ENCODE peak calls at places on chromosome 16, in five cellular contexts. P is effector memory CD4-positive, alpha-beta T cell; F is upper lobe of right lung; K is gastrocnemius medialis; Z is ascending aorta. W is an unnamed sample. For H3K4me1 and H3K27me3, the result is how much of the 10 kb centered on the place peaks cover.

GRCh38 chr16:1237990-1238389 is 2.5 kb upstream of the TPSAB1 start:
- DNase-seq in P (no peak), F (no peak), K (no peak), Z (no peak), W (no peak)

GRCh38 chr16:27242868-27243590 is 25.5 kb downstream of the NSMCE1 start:
- DNase-seq in F (peak), Z (peak), K (no peak), P (no peak), W (no peak)

GRCh38 chr16:73040136-73040535 is 7.8 kb downstream of the ZFHX3 start:
- DNase-seq in Z (no peak), P (no peak), K (peak), F (no peak), W (peak)

GRCh38 chr16:3065069-3065741 is at the start of gene IL32:
- DNase-seq in Z (no peak), P (peak), F (no peak), K (peak), W (no peak)

GRCh38 chr16:9946022-9946720 is 236.1 kb downstream of the GRIN2A start:
- DNase-seq in K (no peak), F (no peak), P (no peak), Z (no peak), W (no peak)

GRCh38 chr16:30697264-30698138 is 1.5 kb upstream of the SRCAP start:
- DNase-seq in P (no peak), Z (no peak), F (no peak), K (no peak), W (no peak)

GRCh38 chr16:69927056-69927757 is 23.9 kb upstream of the CLEC18A start:
- DNase-seq in F (no peak), P (no peak), K (peak), Z (no peak), W (no peak)

GRCh38 chr16:57526498-57526897 is 9.9 kb downstream of the CCDC102A start:
- DNase-seq in F (no peak), Z (no peak), K (no peak), P (no peak), W (no peak)

GRCh38 chr16:89031715-89032659 is 55.0 kb upstream of the CBFA2T3 start:
- DNase-seq in Z (peak), K (peak), P (peak), F (no peak), W (no peak)

GRCh38 chr16:52912565-52913173 is 140.0 kb downstream of the CHD9NB start:
- DNase-seq in F (peak), P (no peak), K (no peak), Z (no peak), W (peak)

GRCh38 chr16:89375021-89375420 is 115.3 kb downstream of the ANKRD11 start:
- DNase-seq in Z (no peak), P (no peak), F (no peak), K (no peak), W (no peak)

GRCh38 chr16:2276501-2277195 is 8.7 kb upstream of the RNPS1 start:
- DNase-seq in P (no peak), K (no peak), Z (no peak), F (no peak), W (no peak)

GRCh38 chr16:78961464-78961863 is 639.1 kb downstream of the MAF start:
- DNase-seq in K (no peak), F (no peak), P (no peak), Z (no peak), W (no peak)

GRCh38 chr16:81900014-81900413 is 111.3 kb downstream of the SDR42E1 start:
- DNase-seq in Z (no peak), P (no peak), K (no peak), F (no peak), W (no peak)

GRCh38 chr16:81610144-81610842 is 165.7 kb downstream of the CMIP start:
- DNase-seq in P (no peak), F (peak), Z (peak), K (peak), W (no peak)

DNA sequence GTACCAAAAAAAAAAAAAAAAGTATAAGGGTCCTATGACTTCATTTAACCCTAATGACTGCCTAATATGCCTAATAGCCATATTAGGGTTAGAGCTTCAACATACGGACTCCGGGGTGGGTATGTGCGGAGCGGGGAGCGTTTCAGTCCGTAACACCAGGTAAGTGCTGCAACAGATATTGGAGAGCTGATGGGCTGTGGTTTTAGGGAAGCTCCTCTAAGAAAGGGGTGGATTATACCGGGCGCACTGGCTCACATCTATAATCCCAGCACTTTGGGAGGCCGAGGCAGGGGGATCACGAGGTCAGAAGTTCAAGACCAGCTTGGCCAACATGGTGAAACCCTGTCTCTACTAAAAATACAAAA is 1.9 kb upstream of the ZC3H7A start:
- DNase-seq in Z (no peak), P (no peak), K (no peak), F (peak), W (no peak)
- H3K4me3 ChIP-seq in Z (peak), P (no peak), K (peak), F (peak), W (peak)

GRCh38 chr16:86566966-86567700 is 504 bp downstream of the FOXC2 start:
- DNase-seq in K (no peak), P (no peak), F (no peak), Z (no peak), W (no peak)

GRCh38 chr16:86567701-86568571 is 1.3 kb downstream of the FOXC2 start:
- DNase-seq in F (no peak), Z (no peak), K (no peak), P (no peak), W (no peak)

GRCh38 chr16:86569843-86570447 is 3.3 kb downstream of the FOXC2 start:
- DNase-seq in P (no peak), K (no peak), F (no peak), Z (no peak), W (no peak)

GRCh38 chr16:86570542-86571196 is 4.0 kb downstream of the FOXC2 start:
- DNase-seq in Z (no peak), F (no peak), K (no peak), P (no peak), W (no peak)

DNA sequence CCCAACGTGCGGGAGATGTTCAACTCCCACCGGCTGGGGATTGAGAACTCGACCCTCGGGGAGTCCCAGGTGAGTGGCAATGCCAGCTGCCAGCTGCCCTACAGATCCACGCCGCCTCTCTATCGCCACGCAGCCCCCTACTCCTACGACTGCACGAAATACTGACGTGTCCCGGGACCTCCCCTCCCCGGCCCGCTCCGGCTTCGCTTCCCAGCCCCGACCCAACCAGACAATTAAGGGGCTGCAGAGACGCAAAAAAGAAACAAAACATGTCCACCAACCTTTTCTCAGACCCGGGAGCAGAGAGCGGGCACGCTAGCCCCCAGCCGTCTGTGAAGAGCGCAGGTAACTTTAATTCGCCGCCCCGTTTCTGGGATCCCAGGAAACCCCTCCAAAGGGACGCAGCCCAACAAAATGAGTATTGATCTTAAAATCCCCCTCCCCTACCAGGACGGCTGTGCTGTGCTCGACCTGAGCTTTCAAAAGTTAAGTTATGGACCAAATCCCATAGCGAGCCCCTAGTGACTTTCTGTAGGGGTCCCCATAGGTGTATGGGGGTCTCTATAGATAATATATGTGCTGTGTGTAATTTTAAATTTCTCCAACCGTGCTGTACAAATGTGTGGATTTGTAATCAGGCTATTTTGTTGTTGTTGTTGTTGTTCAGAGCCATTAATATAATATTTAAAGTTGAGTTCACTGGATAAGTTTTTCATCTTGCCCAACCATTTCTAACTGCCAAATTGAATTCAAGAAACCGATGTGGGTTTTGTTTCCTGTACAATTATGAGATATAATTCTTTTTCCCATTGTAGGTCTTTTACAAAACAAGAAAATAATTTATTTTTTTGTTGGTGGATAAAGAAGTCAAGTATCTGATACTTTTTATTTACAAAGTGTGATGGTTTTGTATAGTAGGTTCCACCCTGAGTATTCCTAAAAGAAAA is 2.3 kb downstream of the FOXC2 start:
- DNase-seq in F (no peak), P (no peak), K (no peak), Z (no peak), W (no peak)
- H3K4me1 ChIP-seq in F (under half), P (under half), K (under half), Z (under half), W (under half)

GRCh38 chr16:77788196-77789084 is at the start of gene VAT1L:
- DNase-seq in P (no peak), K (no peak), F (no peak), Z (no peak), W (peak)
- H3K27me3 ChIP-seq in P (under half), K (under half), F (under half), Z (under half), W (under half)

GRCh38 chr16:49838361-49838638 is 17.6 kb downstream of the ZNF423 start:
- DNase-seq in P (no peak), K (no peak), F (no peak), Z (no peak), W (no peak)
- H3K4me3 ChIP-seq in P (no peak), K (no peak), F (no peak), Z (peak), W (no peak)

W was measured in HAP-1.